ENCODE peak calls at places on chromosomes 6 and 20, in five cellular contexts. One of them, this sample, is unnamed.

GRCh38 chr6:165178056-165178455 is 131.3 kb downstream of the C6orf118 start:
- DNase-seq in GM23338: no peak
- DNase-seq in heart left ventricle: no peak
- DNase-seq in psoas muscle: no peak
- DNase-seq in lung: no peak
- DNase-seq in this sample: no peak

GRCh38 chr6:7624781-7625710 is 35.0 kb downstream of the SNRNP48 start:
- DNase-seq in GM23338: peak; percentile 24
- DNase-seq in heart left ventricle: no peak
- DNase-seq in psoas muscle: no peak
- DNase-seq in lung: no peak
- DNase-seq in this sample: no peak

GRCh38 chr6:18389479-18389878 is 2.3 kb downstream of the RNF144B start:
- DNase-seq in GM23338: no peak
- DNase-seq in heart left ventricle: no peak
- DNase-seq in psoas muscle: no peak
- DNase-seq in lung: no peak
- DNase-seq in this sample: no peak

GRCh38 chr20:36128463-36129176 is 25.9 kb upstream of the EPB41L1 start:
- DNase-seq in GM23338: no peak
- DNase-seq in heart left ventricle: no peak
- DNase-seq in psoas muscle: no peak
- DNase-seq in lung: no peak
- DNase-seq in this sample: no peak

GRCh38 chr6:2460216-2460734 is 214.9 kb upstream of the GMDS start:
- DNase-seq in GM23338: no peak
- DNase-seq in heart left ventricle: no peak
- DNase-seq in psoas muscle: no peak
- DNase-seq in lung: no peak
- DNase-seq in this sample: no peak

GRCh38 chr6:75278474-75279077 is 6.0 kb downstream of the TMEM30A start:
- DNase-seq in GM23338: no peak
- DNase-seq in heart left ventricle: no peak
- DNase-seq in psoas muscle: no peak
- DNase-seq in lung: no peak
- DNase-seq in this sample: no peak

GRCh38 chr6:2127484-2127911 is 117.9 kb downstream of the GMDS start:
- DNase-seq in GM23338: no peak
- DNase-seq in heart left ventricle: peak; percentile 76
- DNase-seq in psoas muscle: peak; percentile 75
- DNase-seq in lung: no peak
- DNase-seq in this sample: peak; percentile 54

GRCh38 chr6:109807881-109808280 is 116.8 kb downstream of the FIG4 start:
- DNase-seq in GM23338: no peak
- DNase-seq in heart left ventricle: no peak
- DNase-seq in psoas muscle: no peak
- DNase-seq in lung: no peak
- DNase-seq in this sample: no peak

GRCh38 chr6:138970856-138971425 is 17.1 kb downstream of the REPS1 start:
- DNase-seq in GM23338: no peak
- DNase-seq in heart left ventricle: peak; percentile 42
- DNase-seq in psoas muscle: no peak
- DNase-seq in lung: no peak
- DNase-seq in this sample: no peak

GRCh38 chr6:152462716-152463115 is 174.4 kb downstream of the SYNE1 start:
- DNase-seq in GM23338: peak; percentile 13
- DNase-seq in heart left ventricle: no peak
- DNase-seq in psoas muscle: no peak
- DNase-seq in lung: no peak
- DNase-seq in this sample: no peak

GRCh38 chr6:49333345-49334120 is 129.5 kb downstream of the MMUT start:
- DNase-seq in GM23338: no peak
- DNase-seq in heart left ventricle: no peak
- DNase-seq in psoas muscle: no peak
- DNase-seq in lung: no peak
- DNase-seq in this sample: no peak

GRCh38 chr6:126842769-126843168 is 275.7 kb upstream of the RSPO3 start:
- DNase-seq in GM23338: no peak
- DNase-seq in heart left ventricle: no peak
- DNase-seq in psoas muscle: no peak
- DNase-seq in lung: no peak
- DNase-seq in this sample: no peak

GRCh38 chr6:26232950-26233607 is 131.9 kb upstream of the BTN3A2 start:
- DNase-seq in GM23338: peak; percentile 58
- DNase-seq in heart left ventricle: no peak
- DNase-seq in psoas muscle: no peak
- DNase-seq in lung: no peak
- DNase-seq in this sample: no peak

GRCh38 chr6:53327017-53327395 is 21.7 kb downstream of the ELOVL5 start:
- DNase-seq in GM23338: no peak
- DNase-seq in heart left ventricle: no peak
- DNase-seq in psoas muscle: no peak
- DNase-seq in lung: no peak
- DNase-seq in this sample: no peak

GRCh38 chr6:21596379-21597242 is 3.1 kb downstream of the SOX4 start:
- DNase-seq in GM23338: peak; percentile 73
- DNase-seq in heart left ventricle: peak; percentile 62
- DNase-seq in psoas muscle: peak; percentile 68
- DNase-seq in lung: peak; percentile 54
- DNase-seq in this sample: peak; percentile 61

GRCh38 chr20:44098256-44098630 is 88.7 kb downstream of the JPH2 start:
- DNase-seq in GM23338: no peak
- DNase-seq in heart left ventricle: no peak
- DNase-seq in psoas muscle: no peak
- DNase-seq in lung: no peak
- DNase-seq in this sample: no peak

GRCh38 chr20:33370296-33370695 is 31.0 kb downstream of the CDK5RAP1 start:
- DNase-seq in GM23338: no peak
- DNase-seq in heart left ventricle: no peak
- DNase-seq in psoas muscle: no peak
- DNase-seq in lung: no peak
- DNase-seq in this sample: no peak

GRCh38 chr20:33984320-33984719 is 9.4 kb upstream of the RALY start:
- DNase-seq in GM23338: no peak
- DNase-seq in heart left ventricle: no peak
- DNase-seq in psoas muscle: no peak
- DNase-seq in lung: no peak
- DNase-seq in this sample: no peak

GRCh38 chr6:13526718-13527668 is 39.6 kb upstream of the GFOD1 start:
- DNase-seq in GM23338: no peak
- DNase-seq in heart left ventricle: no peak
- DNase-seq in psoas muscle: peak; percentile 78
- DNase-seq in lung: no peak
- DNase-seq in this sample: peak; percentile 17

GRCh38 chr6:40550096-40550731 is 37.0 kb downstream of the LRFN2 start:
- DNase-seq in GM23338: peak; percentile 72
- DNase-seq in heart left ventricle: no peak
- DNase-seq in psoas muscle: no peak
- DNase-seq in lung: peak; percentile 34
- DNase-seq in this sample: no peak

GRCh38 chr6:90159452-90159851 is 137.2 kb downstream of the BACH2 start:
- DNase-seq in GM23338: no peak
- DNase-seq in heart left ventricle: no peak
- DNase-seq in psoas muscle: no peak
- DNase-seq in lung: no peak
- DNase-seq in this sample: no peak
- H3K27ac ChIP-seq in GM23338: no peak overlapping the region
- H3K27ac ChIP-seq in heart left ventricle: no peak overlapping the region
- H3K27ac ChIP-seq in psoas muscle: no peak overlapping the region
- H3K27ac ChIP-seq in lung: no peak overlapping the region
- H3K27ac ChIP-seq in this sample: peak overlapping the region; percentile 30

DNA sequence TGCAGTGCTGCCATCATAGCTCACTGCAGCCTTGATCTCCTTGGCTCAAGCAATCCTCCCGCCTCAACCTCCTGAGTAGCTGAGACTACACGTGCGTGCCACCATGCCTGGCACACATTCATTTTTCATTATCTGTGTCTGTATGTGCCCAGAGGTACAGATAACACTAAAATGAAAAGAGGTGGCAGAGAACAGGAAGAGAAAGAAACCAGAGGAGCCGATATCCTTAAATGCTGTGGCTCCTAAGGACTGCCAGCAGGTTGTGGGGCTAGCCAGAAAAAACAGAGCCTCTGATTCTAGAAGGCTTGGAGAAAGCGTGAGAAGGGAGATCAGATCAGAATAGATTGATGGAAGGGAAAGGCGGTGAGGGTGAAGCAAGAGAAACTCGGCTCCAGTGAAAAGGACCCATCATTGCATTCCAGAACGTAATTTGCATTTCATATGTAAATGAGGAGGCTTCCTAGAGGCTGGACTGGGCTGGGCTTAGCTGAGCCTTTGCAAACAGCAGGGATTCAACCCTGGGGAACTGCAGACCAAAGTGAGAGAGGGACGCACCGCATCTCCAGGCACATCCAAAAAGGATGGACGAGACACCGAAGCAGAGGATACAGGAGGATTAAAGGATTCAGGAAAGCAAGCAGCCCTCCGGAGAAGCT is 64.2 kb downstream of the GCNT2 start:
- DNase-seq in GM23338: peak; percentile 97
- DNase-seq in heart left ventricle: no peak
- DNase-seq in psoas muscle: no peak
- DNase-seq in lung: no peak
- DNase-seq in this sample: no peak
- H3K27ac ChIP-seq in GM23338: peak overlapping the region; percentile 100
- H3K27ac ChIP-seq in heart left ventricle: peak overlapping the region; percentile 33
- H3K27ac ChIP-seq in psoas muscle: no peak overlapping the region
- H3K27ac ChIP-seq in lung: no peak overlapping the region
- H3K27ac ChIP-seq in this sample: no peak overlapping the region

GRCh38 chr20:20371681-20372080 is 3.8 kb downstream of the INSM1 start:
- DNase-seq in GM23338: peak; percentile 85
- DNase-seq in heart left ventricle: no peak
- DNase-seq in psoas muscle: no peak
- DNase-seq in lung: no peak
- DNase-seq in this sample: no peak
- H3K27ac ChIP-seq in GM23338: peak overlapping the region; percentile 86
- H3K27ac ChIP-seq in heart left ventricle: no peak overlapping the region
- H3K27ac ChIP-seq in psoas muscle: no peak overlapping the region
- H3K27ac ChIP-seq in lung: no peak overlapping the region
- H3K27ac ChIP-seq in this sample: no peak overlapping the region

DNA sequence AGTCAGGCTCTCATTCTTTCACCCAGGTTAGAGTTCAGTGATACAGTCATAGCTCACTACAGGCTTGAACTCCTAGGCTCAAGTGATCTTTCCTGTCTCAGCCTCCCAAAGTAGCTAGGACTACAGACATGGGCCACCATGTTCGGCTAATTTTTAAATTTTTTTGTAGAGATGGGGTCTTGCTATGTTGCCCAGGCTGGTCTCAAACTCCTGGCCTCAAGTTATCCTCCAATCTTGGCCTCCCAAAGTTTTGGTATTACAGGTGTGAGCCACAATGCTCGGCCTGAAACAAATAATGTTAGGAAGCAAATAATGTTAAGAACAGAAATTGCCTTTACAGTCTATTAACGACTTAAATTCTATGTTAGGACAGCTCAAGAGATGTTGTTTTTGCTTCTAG is 1.8 kb upstream of the UBR2 start:
- DNase-seq in GM23338: no peak
- DNase-seq in heart left ventricle: no peak
- DNase-seq in psoas muscle: no peak
- DNase-seq in lung: no peak
- DNase-seq in this sample: no peak
- H3K27ac ChIP-seq in GM23338: no peak overlapping the region
- H3K27ac ChIP-seq in heart left ventricle: no peak overlapping the region
- H3K27ac ChIP-seq in psoas muscle: no peak overlapping the region
- H3K27ac ChIP-seq in lung: no peak overlapping the region
- H3K27ac ChIP-seq in this sample: no peak overlapping the region

DNA sequence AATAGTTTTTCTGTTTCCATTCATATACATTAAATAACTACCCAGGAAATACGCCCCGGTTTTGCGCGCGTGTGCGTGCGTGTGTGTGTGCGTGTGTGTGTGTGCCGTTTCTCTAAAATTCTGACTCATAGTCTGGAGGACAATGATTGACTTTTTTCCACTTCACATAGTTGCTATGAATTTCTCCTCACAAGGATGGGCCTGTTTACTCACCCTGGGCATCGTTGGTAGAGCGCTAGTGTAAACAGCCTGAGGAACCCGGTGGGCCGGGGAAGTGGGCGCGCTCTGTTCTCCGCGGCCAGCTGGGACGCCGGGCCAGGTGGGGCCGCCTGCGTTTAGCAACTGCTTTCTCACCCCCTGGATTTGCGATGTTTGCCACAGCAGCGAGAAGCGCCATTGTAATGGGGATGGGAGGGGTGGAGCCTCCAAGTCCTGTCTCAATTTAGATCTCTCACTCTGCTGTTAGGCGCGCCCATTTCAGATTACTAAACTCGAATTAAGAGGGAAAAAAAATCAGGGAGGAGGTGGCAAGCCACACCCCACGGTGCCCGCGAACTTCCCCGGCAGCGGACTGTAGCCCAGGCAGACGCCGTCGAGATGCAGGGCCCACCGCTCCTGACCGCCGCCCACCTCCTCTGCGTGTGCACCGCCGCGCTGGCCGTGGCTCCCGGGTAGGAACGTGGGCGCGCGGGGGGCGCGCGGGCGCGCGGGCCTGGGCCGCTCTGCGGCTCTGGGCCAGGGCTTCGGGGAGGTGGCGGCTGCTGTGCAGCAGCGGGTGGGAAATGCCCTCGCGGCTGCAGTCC is at the start of gene CD109:
- DNase-seq in GM23338: peak; percentile 89
- DNase-seq in heart left ventricle: peak; percentile 62
- DNase-seq in psoas muscle: peak; percentile 61
- DNase-seq in lung: peak; percentile 33
- DNase-seq in this sample: peak; percentile 61
- H3K27ac ChIP-seq in GM23338: peak within 1 kb of the TSS; percentile 15
- H3K27ac ChIP-seq in heart left ventricle: peak within 1 kb of the TSS; percentile 50
- H3K27ac ChIP-seq in psoas muscle: peak within 1 kb of the TSS; percentile 41
- H3K27ac ChIP-seq in lung: peak within 1 kb of the TSS; percentile 87
- H3K27ac ChIP-seq in this sample: peak within 1 kb of the TSS; percentile 95

GRCh38 chr20:24437322-24438090 is 31.9 kb upstream of the SYNDIG1 start:
- DNase-seq in GM23338: no peak
- DNase-seq in heart left ventricle: no peak
- DNase-seq in psoas muscle: no peak
- DNase-seq in lung: no peak
- DNase-seq in this sample: peak; percentile 23
- H3K27ac ChIP-seq in GM23338: no peak overlapping the region
- H3K27ac ChIP-seq in heart left ventricle: no peak overlapping the region
- H3K27ac ChIP-seq in psoas muscle: no peak overlapping the region
- H3K27ac ChIP-seq in lung: no peak overlapping the region
- H3K27ac ChIP-seq in this sample: peak overlapping the region; percentile 6

GRCh38 chr20:2692036-2692885 is at the start of gene EBF4:
- DNase-seq in GM23338: peak; percentile 51
- DNase-seq in heart left ventricle: peak; percentile 46
- DNase-seq in psoas muscle: no peak
- DNase-seq in lung: no peak
- DNase-seq in this sample: peak; percentile 68

GRCh38 chr20:2692886-2693285 is 306 bp downstream of the EBF4 start:
- DNase-seq in GM23338: no peak
- DNase-seq in heart left ventricle: no peak
- DNase-seq in psoas muscle: no peak
- DNase-seq in lung: no peak
- DNase-seq in this sample: no peak

GRCh38 chr20:2694519-2694918 is 1.9 kb downstream of the EBF4 start:
- DNase-seq in GM23338: no peak
- DNase-seq in heart left ventricle: no peak
- DNase-seq in psoas muscle: no peak
- DNase-seq in lung: no peak
- DNase-seq in this sample: no peak

GRCh38 chr20:2693996-2694471 is 1.5 kb downstream of the EBF4 start:
- DNase-seq in GM23338: peak; percentile 62
- DNase-seq in heart left ventricle: peak; percentile 36
- DNase-seq in psoas muscle: no peak
- DNase-seq in lung: no peak
- DNase-seq in this sample: no peak

GRCh38 chr20:2693286-2693995 is 861 bp downstream of the EBF4 start:
- DNase-seq in GM23338: peak; percentile 63
- DNase-seq in heart left ventricle: no peak
- DNase-seq in psoas muscle: no peak
- DNase-seq in lung: no peak
- DNase-seq in this sample: peak; percentile 67
- H3K27ac ChIP-seq in GM23338: no peak overlapping the region
- H3K27ac ChIP-seq in heart left ventricle: peak overlapping the region; percentile 8
- H3K27ac ChIP-seq in psoas muscle: no peak overlapping the region
- H3K27ac ChIP-seq in lung: no peak overlapping the region
- H3K27ac ChIP-seq in this sample: peak overlapping the region; percentile 87